ENCODE peak calls at places on chromosomes 11 and 22, in six cellular contexts. T, G, C, J, Y and E are unnamed samples.

GRCh38 chr11:120229451-120230424 is 10.2 kb upstream of the POU2F3 start:
- DNase-seq in C (no peak), G (no peak), Y (no peak), J (peak; percentile 64), T (no peak), E (no peak)

GRCh38 chr11:79419120-79419519 is 21.7 kb downstream of the TENM4 start:
- DNase-seq in J (peak; percentile 95), T (no peak), C (no peak), Y (peak; percentile 99), G (peak; percentile 97), E (no peak)

GRCh38 chr11:57792060-57792541 is 30.5 kb downstream of the CTNND1 start:
- DNase-seq in C (peak; percentile 45), Y (peak; percentile 44), T (peak; percentile 49), J (no peak), G (peak; percentile 38), E (peak; percentile 78)

GRCh38 chr11:130858215-130858614 is 58.1 kb downstream of the SNX19 start:
- DNase-seq in T (no peak), Y (peak; percentile 46), C (no peak), G (peak; percentile 24), J (peak; percentile 35), E (no peak)

GRCh38 chr11:70541176-70541575 is 142.8 kb downstream of the CTTN start:
- DNase-seq in G (no peak), T (no peak), C (no peak), Y (no peak), J (no peak), E (no peak)

GRCh38 chr11:36235750-36236149 is 53.5 kb downstream of the COMMD9 start:
- DNase-seq in J (no peak), T (no peak), C (no peak), G (peak; percentile 41), Y (no peak), E (no peak)

GRCh38 chr11:120031156-120031555 is 106.8 kb downstream of the TRIM29 start:
- DNase-seq in T (no peak), Y (no peak), C (no peak), J (no peak), G (no peak), E (peak; percentile 9)

GRCh38 chr22:30922151-30922611 is 46.4 kb downstream of the MORC2 start:
- DNase-seq in C (no peak), Y (peak; percentile 8), T (peak; percentile 58), J (no peak), G (no peak), E (no peak)

GRCh38 chr22:50698546-50698945 is 25.9 kb downstream of the SHANK3 start:
- DNase-seq in T (no peak), J (no peak), Y (no peak), G (no peak), C (no peak), E (peak; percentile 34)

GRCh38 chr11:31477528-31478255 is 31.7 kb downstream of the IMMP1L start:
- DNase-seq in T (no peak), C (no peak), G (no peak), J (no peak), Y (no peak), E (no peak)